ENCODE peak calls at places on chromosomes 11 and 22, in nine cellular contexts. One of them, this sample, is unnamed.

GRCh38 chr11:41795004-41795403 is 335.6 kb upstream of the LRRC4C start:
- DNase-seq in left ventricle myocardium inferior: no peak
- DNase-seq in WERI-Rb-1: no peak
- DNase-seq in adrenal gland: no peak
- DNase-seq in DND-41: no peak
- DNase-seq in cardiac muscle cell: no peak
- DNase-seq in fibroblast of lung: peak; percentile 19
- DNase-seq in SK-N-SH: no peak
- DNase-seq in epithelial cell of esophagus: peak; percentile 29
- DNase-seq in this sample: no peak

GRCh38 chr11:86724137-86724536 is 51.7 kb upstream of the ME3 start:
- DNase-seq in fibroblast of lung: no peak
- DNase-seq in DND-41: no peak
- DNase-seq in cardiac muscle cell: no peak
- DNase-seq in adrenal gland: no peak
- DNase-seq in epithelial cell of esophagus: peak; percentile 70
- DNase-seq in SK-N-SH: no peak
- DNase-seq in WERI-Rb-1: no peak
- DNase-seq in left ventricle myocardium inferior: no peak
- DNase-seq in this sample: no peak

GRCh38 chr22:22425366-22425765 is 83.2 kb downstream of the ZNF280B start:
- DNase-seq in cardiac muscle cell: no peak
- DNase-seq in fibroblast of lung: no peak
- DNase-seq in DND-41: no peak
- DNase-seq in left ventricle myocardium inferior: no peak
- DNase-seq in SK-N-SH: no peak
- DNase-seq in WERI-Rb-1: no peak
- DNase-seq in epithelial cell of esophagus: no peak
- DNase-seq in adrenal gland: no peak
- DNase-seq in this sample: no peak

GRCh38 chr11:117374316-117374715 is 46.7 kb downstream of the CEP164 start:
- DNase-seq in fibroblast of lung: no peak
- DNase-seq in WERI-Rb-1: peak; percentile 59
- DNase-seq in epithelial cell of esophagus: no peak
- DNase-seq in adrenal gland: no peak
- DNase-seq in DND-41: no peak
- DNase-seq in cardiac muscle cell: no peak
- DNase-seq in left ventricle myocardium inferior: no peak
- DNase-seq in SK-N-SH: no peak
- DNase-seq in this sample: no peak

GRCh38 chr22:21041937-21042336 is 3.8 kb upstream of the LRRC74B start:
- DNase-seq in epithelial cell of esophagus: peak; percentile 70
- DNase-seq in WERI-Rb-1: no peak
- DNase-seq in left ventricle myocardium inferior: no peak
- DNase-seq in adrenal gland: no peak
- DNase-seq in SK-N-SH: no peak
- DNase-seq in cardiac muscle cell: no peak
- DNase-seq in DND-41: no peak
- DNase-seq in fibroblast of lung: peak; percentile 68
- DNase-seq in this sample: peak; percentile 52

GRCh38 chr22:45455621-45456020 is 42.1 kb downstream of the RIBC2 start:
- DNase-seq in cardiac muscle cell: no peak
- DNase-seq in adrenal gland: no peak
- DNase-seq in fibroblast of lung: no peak
- DNase-seq in left ventricle myocardium inferior: no peak
- DNase-seq in WERI-Rb-1: no peak
- DNase-seq in epithelial cell of esophagus: no peak
- DNase-seq in SK-N-SH: peak; percentile 11
- DNase-seq in DND-41: no peak
- DNase-seq in this sample: no peak

GRCh38 chr11:82682003-82682751 is 51.5 kb downstream of the FAM181B start:
- DNase-seq in adrenal gland: peak; percentile 27
- DNase-seq in left ventricle myocardium inferior: no peak
- DNase-seq in WERI-Rb-1: peak; percentile 38
- DNase-seq in SK-N-SH: peak; percentile 36
- DNase-seq in fibroblast of lung: peak; percentile 63
- DNase-seq in DND-41: peak; percentile 10
- DNase-seq in epithelial cell of esophagus: peak; percentile 85
- DNase-seq in cardiac muscle cell: peak; percentile 83
- DNase-seq in this sample: peak; percentile 54

GRCh38 chr11:25163421-25163820 is 666.6 kb downstream of the LUZP2 start:
- DNase-seq in cardiac muscle cell: peak; percentile 1
- DNase-seq in left ventricle myocardium inferior: no peak
- DNase-seq in WERI-Rb-1: no peak
- DNase-seq in adrenal gland: no peak
- DNase-seq in epithelial cell of esophagus: no peak
- DNase-seq in DND-41: no peak
- DNase-seq in SK-N-SH: no peak
- DNase-seq in fibroblast of lung: peak; percentile 84
- DNase-seq in this sample: peak; percentile 81

GRCh38 chr11:36469063-36469462 is 41.0 kb downstream of the TRAF6 start:
- DNase-seq in epithelial cell of esophagus: no peak
- DNase-seq in adrenal gland: no peak
- DNase-seq in cardiac muscle cell: no peak
- DNase-seq in WERI-Rb-1: peak; percentile 44
- DNase-seq in fibroblast of lung: peak; percentile 37
- DNase-seq in DND-41: peak; percentile 27
- DNase-seq in left ventricle myocardium inferior: no peak
- DNase-seq in SK-N-SH: no peak
- DNase-seq in this sample: no peak
- TF ChIP-seq CTCF in epithelial cell of esophagus: peak; percentile 19
- TF ChIP-seq CTCF in adrenal gland: no peak
- TF ChIP-seq CTCF in cardiac muscle cell: peak; percentile 46
- TF ChIP-seq CTCF in WERI-Rb-1: peak; percentile 58
- TF ChIP-seq CTCF in fibroblast of lung: peak; percentile 33
- TF ChIP-seq CTCF in DND-41: peak; percentile 48
- TF ChIP-seq CTCF in left ventricle myocardium inferior: no peak
- TF ChIP-seq CTCF in SK-N-SH: peak; percentile 40
- TF ChIP-seq CTCF in this sample: peak; percentile 59

DNA sequence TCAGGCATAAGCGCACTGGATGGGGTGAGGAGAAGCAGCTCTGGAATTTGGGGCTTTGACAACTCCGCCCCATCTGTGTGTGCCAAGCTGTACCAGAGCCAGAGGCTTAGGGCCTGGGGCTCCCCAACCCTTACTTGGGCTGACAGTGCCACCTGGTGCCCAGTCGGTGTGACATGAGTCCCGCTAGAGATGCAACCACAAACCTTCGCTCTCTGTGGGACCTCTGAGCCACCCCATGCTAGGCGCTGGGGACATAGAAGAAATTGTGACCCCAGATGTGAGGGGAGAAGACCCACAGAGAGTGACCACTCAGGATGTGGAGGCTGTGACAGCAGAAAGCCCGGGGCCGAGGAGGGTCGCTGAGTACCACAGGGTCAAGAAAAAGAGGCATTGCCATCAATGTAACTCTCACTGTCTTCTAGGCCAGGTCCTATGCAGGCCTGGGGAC is 36.0 kb upstream of the FCHSD2 start:
- DNase-seq in adrenal gland: peak; percentile 93
- DNase-seq in SK-N-SH: peak; percentile 86
- DNase-seq in fibroblast of lung: peak; percentile 74
- DNase-seq in left ventricle myocardium inferior: peak; percentile 84
- DNase-seq in WERI-Rb-1: peak; percentile 79
- DNase-seq in cardiac muscle cell: peak; percentile 93
- DNase-seq in DND-41: peak; percentile 77
- DNase-seq in epithelial cell of esophagus: peak; percentile 82
- DNase-seq in this sample: peak; percentile 59
- TF ChIP-seq CTCF in adrenal gland: peak; percentile 96
- TF ChIP-seq CTCF in SK-N-SH: peak; percentile 79
- TF ChIP-seq CTCF in fibroblast of lung: peak; percentile 78
- TF ChIP-seq CTCF in left ventricle myocardium inferior: peak; percentile 85
- TF ChIP-seq CTCF in WERI-Rb-1: peak; percentile 87
- TF ChIP-seq CTCF in cardiac muscle cell: peak; percentile 80
- TF ChIP-seq CTCF in DND-41: peak; percentile 86
- TF ChIP-seq CTCF in epithelial cell of esophagus: peak; percentile 83
- TF ChIP-seq CTCF in this sample: peak; percentile 52

GRCh38 chr11:58742981-58743880 is 11.5 kb upstream of the GLYAT start:
- DNase-seq in fibroblast of lung: no peak
- DNase-seq in epithelial cell of esophagus: no peak
- DNase-seq in WERI-Rb-1: no peak
- DNase-seq in cardiac muscle cell: no peak
- DNase-seq in left ventricle myocardium inferior: no peak
- DNase-seq in adrenal gland: no peak
- DNase-seq in DND-41: no peak
- DNase-seq in SK-N-SH: no peak
- DNase-seq in this sample: no peak
- TF ChIP-seq CTCF in fibroblast of lung: no peak
- TF ChIP-seq CTCF in epithelial cell of esophagus: no peak
- TF ChIP-seq CTCF in WERI-Rb-1: peak; percentile 22
- TF ChIP-seq CTCF in cardiac muscle cell: no peak
- TF ChIP-seq CTCF in left ventricle myocardium inferior: no peak
- TF ChIP-seq CTCF in adrenal gland: no peak
- TF ChIP-seq CTCF in DND-41: peak; percentile 37
- TF ChIP-seq CTCF in SK-N-SH: peak; percentile 38
- TF ChIP-seq CTCF in this sample: no peak

DNA sequence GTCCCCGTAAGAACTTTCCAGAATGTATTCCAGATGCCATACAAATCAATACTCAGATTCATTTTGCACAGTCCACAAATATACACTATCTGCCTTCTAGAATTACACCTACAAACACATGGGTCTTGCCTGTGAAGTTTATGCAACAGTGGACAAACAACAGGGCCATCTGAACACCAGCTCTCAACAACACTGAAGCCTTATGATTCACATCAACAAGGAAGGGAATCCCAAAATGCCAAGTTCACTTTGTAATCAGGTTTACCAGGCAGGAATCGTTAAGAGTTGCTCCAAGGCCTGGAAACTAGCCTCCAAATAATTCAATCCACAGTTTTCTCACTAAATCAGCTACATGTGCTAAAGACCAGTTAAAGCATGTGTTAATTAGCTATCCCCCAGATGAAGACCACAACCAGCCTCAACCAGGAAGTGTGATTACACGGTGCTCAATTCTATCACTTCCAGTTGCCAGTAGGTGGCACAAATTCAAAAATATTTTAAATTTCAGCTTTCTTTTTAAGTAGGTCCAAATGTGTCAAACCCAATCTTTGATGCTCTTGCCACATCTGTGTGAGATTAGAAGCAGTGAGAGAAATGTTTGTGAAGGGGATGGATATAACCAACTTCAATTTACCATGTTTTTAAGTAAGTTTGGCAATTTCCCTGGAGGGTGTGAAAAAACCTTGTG is 139.1 kb upstream of the BDNF start:
- DNase-seq in DND-41: no peak
- DNase-seq in WERI-Rb-1: no peak
- DNase-seq in SK-N-SH: no peak
- DNase-seq in adrenal gland: no peak
- DNase-seq in epithelial cell of esophagus: peak; percentile 27
- DNase-seq in left ventricle myocardium inferior: no peak
- DNase-seq in cardiac muscle cell: peak; percentile 56
- DNase-seq in fibroblast of lung: peak; percentile 27
- DNase-seq in this sample: peak; percentile 19
- TF ChIP-seq CTCF in DND-41: peak; percentile 43
- TF ChIP-seq CTCF in WERI-Rb-1: peak; percentile 19
- TF ChIP-seq CTCF in SK-N-SH: peak; percentile 53
- TF ChIP-seq CTCF in adrenal gland: no peak
- TF ChIP-seq CTCF in epithelial cell of esophagus: peak; percentile 52
- TF ChIP-seq CTCF in left ventricle myocardium inferior: peak; percentile 44
- TF ChIP-seq CTCF in cardiac muscle cell: peak; percentile 44
- TF ChIP-seq CTCF in fibroblast of lung: peak; percentile 48
- TF ChIP-seq CTCF in this sample: peak; percentile 51

GRCh38 chr11:45852712-45853101 is 5.4 kb downstream of the CRY2 start:
- DNase-seq in WERI-Rb-1: no peak
- DNase-seq in adrenal gland: no peak
- DNase-seq in left ventricle myocardium inferior: peak; percentile 59
- DNase-seq in fibroblast of lung: no peak
- DNase-seq in DND-41: no peak
- DNase-seq in epithelial cell of esophagus: no peak
- DNase-seq in cardiac muscle cell: no peak
- DNase-seq in SK-N-SH: no peak
- DNase-seq in this sample: no peak
- TF ChIP-seq CTCF in WERI-Rb-1: no peak
- TF ChIP-seq CTCF in adrenal gland: no peak
- TF ChIP-seq CTCF in left ventricle myocardium inferior: no peak
- TF ChIP-seq CTCF in fibroblast of lung: no peak
- TF ChIP-seq CTCF in DND-41: no peak
- TF ChIP-seq CTCF in epithelial cell of esophagus: no peak
- TF ChIP-seq CTCF in cardiac muscle cell: no peak
- TF ChIP-seq CTCF in SK-N-SH: no peak
- TF ChIP-seq CTCF in this sample: no peak

GRCh38 chr11:67073908-67074307 is 17.3 kb downstream of the RHOD start:
- DNase-seq in SK-N-SH: no peak
- DNase-seq in epithelial cell of esophagus: no peak
- DNase-seq in WERI-Rb-1: no peak
- DNase-seq in left ventricle myocardium inferior: no peak
- DNase-seq in fibroblast of lung: no peak
- DNase-seq in DND-41: no peak
- DNase-seq in cardiac muscle cell: no peak
- DNase-seq in adrenal gland: no peak
- DNase-seq in this sample: no peak

GRCh38 chr11:67066333-67066709 is 9.7 kb downstream of the RHOD start:
- DNase-seq in left ventricle myocardium inferior: no peak
- DNase-seq in fibroblast of lung: no peak
- DNase-seq in cardiac muscle cell: no peak
- DNase-seq in adrenal gland: no peak
- DNase-seq in SK-N-SH: no peak
- DNase-seq in epithelial cell of esophagus: no peak
- DNase-seq in DND-41: no peak
- DNase-seq in WERI-Rb-1: no peak
- DNase-seq in this sample: no peak

GRCh38 chr11:67072295-67072694 is 15.6 kb downstream of the RHOD start:
- DNase-seq in adrenal gland: no peak
- DNase-seq in left ventricle myocardium inferior: no peak
- DNase-seq in cardiac muscle cell: no peak
- DNase-seq in fibroblast of lung: no peak
- DNase-seq in SK-N-SH: no peak
- DNase-seq in DND-41: no peak
- DNase-seq in WERI-Rb-1: no peak
- DNase-seq in epithelial cell of esophagus: no peak
- DNase-seq in this sample: no peak

GRCh38 chr11:67076202-67076601 is 19.6 kb downstream of the RHOD start:
- DNase-seq in DND-41: no peak
- DNase-seq in epithelial cell of esophagus: no peak
- DNase-seq in cardiac muscle cell: no peak
- DNase-seq in SK-N-SH: no peak
- DNase-seq in WERI-Rb-1: no peak
- DNase-seq in fibroblast of lung: no peak
- DNase-seq in left ventricle myocardium inferior: no peak
- DNase-seq in adrenal gland: peak; percentile 45
- DNase-seq in this sample: no peak

GRCh38 chr11:67071420-67072284 is 15.0 kb downstream of the RHOD start:
- DNase-seq in WERI-Rb-1: peak; percentile 76
- DNase-seq in fibroblast of lung: peak; percentile 64
- DNase-seq in SK-N-SH: peak; percentile 93
- DNase-seq in DND-41: peak; percentile 52
- DNase-seq in epithelial cell of esophagus: peak; percentile 73
- DNase-seq in adrenal gland: peak; percentile 87
- DNase-seq in left ventricle myocardium inferior: peak; percentile 80
- DNase-seq in cardiac muscle cell: peak; percentile 81
- DNase-seq in this sample: peak; percentile 32
- TF ChIP-seq CTCF in WERI-Rb-1: peak; percentile 83
- TF ChIP-seq CTCF in fibroblast of lung: peak; percentile 78
- TF ChIP-seq CTCF in SK-N-SH: peak; percentile 78
- TF ChIP-seq CTCF in DND-41: peak; percentile 76
- TF ChIP-seq CTCF in epithelial cell of esophagus: peak; percentile 72
- TF ChIP-seq CTCF in adrenal gland: peak; percentile 83
- TF ChIP-seq CTCF in left ventricle myocardium inferior: peak; percentile 94
- TF ChIP-seq CTCF in cardiac muscle cell: peak; percentile 94
- TF ChIP-seq CTCF in this sample: peak; percentile 72

This sample was measured in astrocyte.